ENCODE peak calls at places on chromosome 18, in four cellular contexts. M is A549, S is IMR-90, F is K562. Z is an unnamed sample.

GRCh38 chr18:58241877-58242276 is 197.9 kb downstream of the NEDD4L start:
- DNase-seq in M (no peak), S (peak), F (no peak), Z (no peak)

GRCh38 chr18:42229211-42230210 is 274.5 kb downstream of the PIK3C3 start:
- DNase-seq in M (no peak), S (no peak), F (no peak), Z (no peak)

GRCh38 chr18:51563401-51563800 is 365.9 kb upstream of the MEX3C start:
- DNase-seq in M (no peak), S (no peak), F (no peak), Z (no peak)

GRCh38 chr18:12287684-12288405 is 20.2 kb upstream of the TUBB6 start:
- DNase-seq in M (peak), S (peak), F (peak), Z (peak)

GRCh38 chr18:46916551-46917107 is 678 bp downstream of the PIAS2 start:
- DNase-seq in M (peak), S (peak), F (no peak), Z (peak)

GRCh38 chr18:63173983-63174382 is 145.6 kb downstream of the BCL2 start:
- DNase-seq in M (no peak), S (no peak), F (no peak), Z (no peak)

GRCh38 chr18:6956999-6957398 is 160.6 kb downstream of the LAMA1 start:
- DNase-seq in M (no peak), S (no peak), F (no peak), Z (no peak)

GRCh38 chr18:5851998-5852397 is 43.3 kb downstream of the TMEM200C start:
- DNase-seq in M (no peak), S (no peak), F (no peak), Z (no peak)

GRCh38 chr18:33706391-33706790 is 128.4 kb downstream of the ASXL3 start:
- DNase-seq in M (no peak), S (peak), F (no peak), Z (no peak)

GRCh38 chr18:51006061-51006818 is 23.8 kb upstream of the SMAD4 start:
- DNase-seq in M (no peak), S (no peak), F (no peak), Z (no peak)

GRCh38 chr18:50749945-50750344 is 69.9 kb downstream of the MRO start:
- DNase-seq in M (no peak), S (no peak), F (no peak), Z (no peak)

GRCh38 chr18:50044402-50044801 is 150.5 kb downstream of the MYO5B start:
- DNase-seq in M (no peak), S (no peak), F (no peak), Z (no peak)

GRCh38 chr18:45291616-45292612 is 323.4 kb upstream of the SLC14A2 start:
- DNase-seq in M (no peak), S (no peak), F (no peak), Z (no peak)

GRCh38 chr18:34742761-34743366 is 32.8 kb downstream of the DTNA start:
- DNase-seq in M (no peak), S (no peak), F (no peak), Z (no peak)

GRCh38 chr18:49613741-49614151 is 51.9 kb downstream of the LIPG start:
- DNase-seq in M (no peak), S (no peak), F (no peak), Z (no peak)

GRCh38 chr18:66682855-66683322 is 79.0 kb upstream of the CDH19 start:
- DNase-seq in M (no peak), S (no peak), F (no peak), Z (no peak)

GRCh38 chr18:55353806-55354205 is 234.2 kb downstream of the TCF4 start:
- DNase-seq in M (no peak), S (no peak), F (no peak), Z (no peak)

GRCh38 chr18:3262234-3263171 is 570 bp downstream of the MYL12B start:
- DNase-seq in M (peak), S (no peak), F (no peak), Z (peak)

GRCh38 chr18:42261731-42262130 is 306.7 kb downstream of the PIK3C3 start:
- DNase-seq in M (no peak), S (no peak), F (no peak), Z (no peak)

GRCh38 chr18:45785015-45785597 is 40.4 kb upstream of the SIGLEC15 start:
- DNase-seq in M (no peak), S (peak), F (no peak), Z (no peak)

GRCh38 chr18:24497052-24497754 is 36.8 kb downstream of the HRH4 start:
- DNase-seq in M (no peak), S (peak), F (no peak), Z (no peak)

GRCh38 chr18:5582054-5582453 is 38.3 kb upstream of the EPB41L3 start:
- DNase-seq in M (no peak), S (peak), F (no peak), Z (no peak)

GRCh38 chr18:59547691-59548182 is 149.5 kb downstream of the CCBE1 start:
- DNase-seq in M (no peak), S (peak), F (no peak), Z (no peak)

GRCh38 chr18:22865354-22866116 is 67.6 kb upstream of the RBBP8 start:
- DNase-seq in M (no peak), S (no peak), F (no peak), Z (no peak)

GRCh38 chr18:57975805-57976204 is 68.2 kb upstream of the NEDD4L start:
- DNase-seq in M (no peak), S (no peak), F (no peak), Z (no peak)

GRCh38 chr18:38421016-38421415 is 855.4 kb upstream of the CELF4 start:
- DNase-seq in M (no peak), S (no peak), F (no peak), Z (no peak)

GRCh38 chr18:75178376-75178775 is 30.6 kb downstream of the PTGR3 start:
- DNase-seq in M (no peak), S (no peak), F (no peak), Z (no peak)

GRCh38 chr18:75048776-75049454 is 160.0 kb downstream of the PTGR3 start:
- DNase-seq in M (no peak), S (no peak), F (no peak), Z (no peak)

GRCh38 chr18:74590606-74591005 is 7.1 kb upstream of the ZNF407 start:
- DNase-seq in M (no peak), S (no peak), F (no peak), Z (no peak)

GRCh38 chr18:63003899-63004298 is 288.6 kb downstream of the PHLPP1 start:
- DNase-seq in M (no peak), S (no peak), F (no peak), Z (no peak)

GRCh38 chr18:1983746-1984515 is 587.4 kb downstream of the METTL4 start:
- DNase-seq in M (no peak), S (no peak), F (no peak), Z (no peak)

GRCh38 chr18:79664525-79665125 is 15.0 kb upstream of the CTDP1 start:
- DNase-seq in M (peak), S (peak), F (no peak), Z (no peak)

GRCh38 chr18:10121028-10121427 is 207.2 kb downstream of the VAPA start:
- DNase-seq in M (no peak), S (peak), F (no peak), Z (no peak)

GRCh38 chr18:32772580-32773186 is at the start of gene KLHL14:
- DNase-seq in M (no peak), S (no peak), F (no peak), Z (no peak)

GRCh38 chr18:78630981-78631510 is 348.6 kb upstream of the SALL3 start:
- DNase-seq in M (no peak), S (no peak), F (no peak), Z (no peak)
- TF ChIP-seq MAFK in M (no peak), S (no peak), F (no peak), Z (no peak)

GRCh38 chr18:70683263-70683662 is 394.4 kb downstream of the SOCS6 start:
- DNase-seq in M (no peak), S (no peak), F (no peak), Z (no peak)
- TF ChIP-seq MAFK in M (no peak), S (no peak), F (no peak), Z (no peak)

GRCh38 chr18:73462092-73462491 is 594.3 kb upstream of the NETO1 start:
- DNase-seq in M (no peak), S (peak), F (no peak), Z (no peak)
- TF ChIP-seq MAFK in M (no peak), S (no peak), F (no peak), Z (no peak)

GRCh38 chr18:76430636-76431035 is 64.4 kb downstream of the ZNF516 start:
- DNase-seq in M (no peak), S (peak), F (no peak), Z (no peak)

GRCh38 chr18:76425299-76426101 is 69.5 kb downstream of the ZNF516 start:
- DNase-seq in M (no peak), S (peak), F (no peak), Z (peak)

GRCh38 chr18:76429262-76430126 is 65.5 kb downstream of the ZNF516 start:
- DNase-seq in M (peak), S (no peak), F (no peak), Z (no peak)

GRCh38 chr18:76428396-76429261 is 66.4 kb downstream of the ZNF516 start:
- DNase-seq in M (no peak), S (peak), F (no peak), Z (peak)

DNA sequence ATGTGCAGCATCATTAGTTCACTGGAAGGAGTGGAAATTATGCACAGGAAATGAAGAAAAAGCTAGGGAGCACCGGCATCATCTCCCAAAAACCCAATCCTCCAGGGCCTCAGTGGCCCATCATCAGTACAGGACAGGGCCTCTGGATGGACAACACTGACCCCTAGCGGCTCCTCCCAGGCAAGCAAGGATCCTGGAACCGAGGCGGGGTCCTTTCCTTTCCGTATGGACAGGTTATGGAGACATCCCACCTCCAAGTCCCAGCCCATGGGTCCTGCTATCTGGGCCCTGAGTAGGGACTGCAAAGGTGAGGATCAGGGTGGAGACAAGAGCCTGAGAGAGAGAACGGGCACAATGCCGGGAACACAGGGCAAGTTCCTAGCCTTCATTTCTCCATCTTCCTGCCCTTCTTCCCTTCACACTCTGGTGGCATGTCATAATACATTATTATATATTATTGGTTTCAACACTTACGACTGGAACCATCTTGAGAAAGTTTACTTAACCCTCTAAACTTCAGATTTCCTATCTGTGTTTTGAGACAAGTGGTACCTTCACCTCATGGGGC is 68.2 kb downstream of the ZNF516 start:
- DNase-seq in M (peak), S (no peak), F (peak), Z (peak)
- TF ChIP-seq MAFK in M (no peak), S (no peak), F (no peak), Z (no peak)

Z was measured in H1.